ENCODE peak calls at places on chromosome 7, in eight cellular contexts. One of them, this sample, is unnamed.
A peak's percentile ranks its signal among the peaks of the same experiment; 100 is the strongest.

GRCh38 chr7:44617225-44617885 is 10.9 kb downstream of the OGDH start:
- DNase-seq in GM12878: no peak
- DNase-seq in naive thymus-derived CD4-positive, alpha-beta T cell: no peak
- DNase-seq in activated naive CD4-positive, alpha-beta T cell: no peak
- DNase-seq in NCI-H1092 treated with DMSO at 0.1 percent for 48 hours: no peak
- DNase-seq in activated naive CD8-positive, alpha-beta T cell treated with anti-CD3 and anti-CD28 coated beads, Interleukin-2, amount 50 U/mL, for 16 hours: no peak
- DNase-seq in NCI-H460: no peak
- DNase-seq in lower lobe of right lung: no peak
- DNase-seq in this sample: no peak

GRCh38 chr7:28835800-28836199 is 122.3 kb downstream of the TRIL start:
- DNase-seq in activated naive CD8-positive, alpha-beta T cell treated with anti-CD3 and anti-CD28 coated beads, Interleukin-2, amount 50 U/mL, for 16 hours: no peak
- DNase-seq in NCI-H460: no peak
- DNase-seq in activated naive CD4-positive, alpha-beta T cell: no peak
- DNase-seq in lower lobe of right lung: no peak
- DNase-seq in NCI-H1092 treated with DMSO at 0.1 percent for 48 hours: no peak
- DNase-seq in naive thymus-derived CD4-positive, alpha-beta T cell: no peak
- DNase-seq in GM12878: no peak
- DNase-seq in this sample: no peak

GRCh38 chr7:80078159-80078731 is 56.4 kb upstream of the GNAI1 start:
- DNase-seq in lower lobe of right lung: no peak
- DNase-seq in NCI-H1092 treated with DMSO at 0.1 percent for 48 hours: no peak
- DNase-seq in GM12878: no peak
- DNase-seq in NCI-H460: no peak
- DNase-seq in naive thymus-derived CD4-positive, alpha-beta T cell: peak; percentile 4
- DNase-seq in activated naive CD8-positive, alpha-beta T cell treated with anti-CD3 and anti-CD28 coated beads, Interleukin-2, amount 50 U/mL, for 16 hours: no peak
- DNase-seq in activated naive CD4-positive, alpha-beta T cell: no peak
- DNase-seq in this sample: no peak

GRCh38 chr7:17131060-17131345 is 167.4 kb upstream of the AHR start:
- DNase-seq in activated naive CD4-positive, alpha-beta T cell: no peak
- DNase-seq in activated naive CD8-positive, alpha-beta T cell treated with anti-CD3 and anti-CD28 coated beads, Interleukin-2, amount 50 U/mL, for 16 hours: no peak
- DNase-seq in NCI-H1092 treated with DMSO at 0.1 percent for 48 hours: no peak
- DNase-seq in lower lobe of right lung: no peak
- DNase-seq in GM12878: no peak
- DNase-seq in NCI-H460: peak; percentile 80
- DNase-seq in naive thymus-derived CD4-positive, alpha-beta T cell: no peak
- DNase-seq in this sample: no peak

GRCh38 chr7:7330997-7331396 is 148.7 kb downstream of the C1GALT1 start:
- DNase-seq in NCI-H460: no peak
- DNase-seq in lower lobe of right lung: no peak
- DNase-seq in NCI-H1092 treated with DMSO at 0.1 percent for 48 hours: no peak
- DNase-seq in GM12878: no peak
- DNase-seq in activated naive CD8-positive, alpha-beta T cell treated with anti-CD3 and anti-CD28 coated beads, Interleukin-2, amount 50 U/mL, for 16 hours: no peak
- DNase-seq in naive thymus-derived CD4-positive, alpha-beta T cell: no peak
- DNase-seq in activated naive CD4-positive, alpha-beta T cell: no peak
- DNase-seq in this sample: no peak

GRCh38 chr7:110633313-110633712 is 457.6 kb upstream of the LRRN3 start:
- DNase-seq in activated naive CD4-positive, alpha-beta T cell: no peak
- DNase-seq in lower lobe of right lung: no peak
- DNase-seq in NCI-H1092 treated with DMSO at 0.1 percent for 48 hours: no peak
- DNase-seq in GM12878: no peak
- DNase-seq in activated naive CD8-positive, alpha-beta T cell treated with anti-CD3 and anti-CD28 coated beads, Interleukin-2, amount 50 U/mL, for 16 hours: no peak
- DNase-seq in naive thymus-derived CD4-positive, alpha-beta T cell: no peak
- DNase-seq in NCI-H460: no peak
- DNase-seq in this sample: no peak

GRCh38 chr7:73828107-73828803 is 2.5 kb upstream of the CLDN4 start:
- DNase-seq in NCI-H1092 treated with DMSO at 0.1 percent for 48 hours: peak; percentile 99
- DNase-seq in GM12878: no peak
- DNase-seq in activated naive CD4-positive, alpha-beta T cell: no peak
- DNase-seq in activated naive CD8-positive, alpha-beta T cell treated with anti-CD3 and anti-CD28 coated beads, Interleukin-2, amount 50 U/mL, for 16 hours: no peak
- DNase-seq in NCI-H460: peak; percentile 85
- DNase-seq in lower lobe of right lung: no peak
- DNase-seq in naive thymus-derived CD4-positive, alpha-beta T cell: no peak
- DNase-seq in this sample: no peak

GRCh38 chr7:129313282-129313681 is 88.5 kb downstream of the AHCYL2 start:
- DNase-seq in NCI-H460: no peak
- DNase-seq in naive thymus-derived CD4-positive, alpha-beta T cell: no peak
- DNase-seq in NCI-H1092 treated with DMSO at 0.1 percent for 48 hours: no peak
- DNase-seq in lower lobe of right lung: no peak
- DNase-seq in GM12878: no peak
- DNase-seq in activated naive CD8-positive, alpha-beta T cell treated with anti-CD3 and anti-CD28 coated beads, Interleukin-2, amount 50 U/mL, for 16 hours: no peak
- DNase-seq in activated naive CD4-positive, alpha-beta T cell: no peak
- DNase-seq in this sample: no peak

GRCh38 chr7:13850185-13850752 is 139.2 kb downstream of the ETV1 start:
- DNase-seq in NCI-H460: peak; percentile 89
- DNase-seq in activated naive CD8-positive, alpha-beta T cell treated with anti-CD3 and anti-CD28 coated beads, Interleukin-2, amount 50 U/mL, for 16 hours: no peak
- DNase-seq in naive thymus-derived CD4-positive, alpha-beta T cell: no peak
- DNase-seq in activated naive CD4-positive, alpha-beta T cell: no peak
- DNase-seq in lower lobe of right lung: no peak
- DNase-seq in NCI-H1092 treated with DMSO at 0.1 percent for 48 hours: no peak
- DNase-seq in GM12878: peak; percentile 9
- DNase-seq in this sample: no peak

GRCh38 chr7:38070718-38071117 is 107.3 kb upstream of the STARD3NL start:
- DNase-seq in naive thymus-derived CD4-positive, alpha-beta T cell: no peak
- DNase-seq in GM12878: no peak
- DNase-seq in NCI-H1092 treated with DMSO at 0.1 percent for 48 hours: peak; percentile 49
- DNase-seq in activated naive CD4-positive, alpha-beta T cell: no peak
- DNase-seq in NCI-H460: no peak
- DNase-seq in activated naive CD8-positive, alpha-beta T cell treated with anti-CD3 and anti-CD28 coated beads, Interleukin-2, amount 50 U/mL, for 16 hours: no peak
- DNase-seq in lower lobe of right lung: no peak
- DNase-seq in this sample: no peak

GRCh38 chr7:127578036-127578684 is 7.2 kb downstream of the GCC1 start:
- DNase-seq in GM12878: no peak
- DNase-seq in NCI-H460: no peak
- DNase-seq in lower lobe of right lung: no peak
- DNase-seq in naive thymus-derived CD4-positive, alpha-beta T cell: no peak
- DNase-seq in activated naive CD4-positive, alpha-beta T cell: no peak
- DNase-seq in activated naive CD8-positive, alpha-beta T cell treated with anti-CD3 and anti-CD28 coated beads, Interleukin-2, amount 50 U/mL, for 16 hours: no peak
- DNase-seq in NCI-H1092 treated with DMSO at 0.1 percent for 48 hours: peak; percentile 11
- DNase-seq in this sample: no peak

GRCh38 chr7:130063036-130063435 is 7.3 kb upstream of the KLHDC10 start:
- DNase-seq in GM12878: no peak
- DNase-seq in activated naive CD8-positive, alpha-beta T cell treated with anti-CD3 and anti-CD28 coated beads, Interleukin-2, amount 50 U/mL, for 16 hours: peak; percentile 44
- DNase-seq in activated naive CD4-positive, alpha-beta T cell: peak; percentile 32
- DNase-seq in NCI-H1092 treated with DMSO at 0.1 percent for 48 hours: peak; percentile 26
- DNase-seq in lower lobe of right lung: peak; percentile 67
- DNase-seq in naive thymus-derived CD4-positive, alpha-beta T cell: peak; percentile 49
- DNase-seq in NCI-H460: peak; percentile 33
- DNase-seq in this sample: no peak

GRCh38 chr7:129831424-129832058 is 121.2 kb downstream of the UBE2H start:
- DNase-seq in GM12878: no peak
- DNase-seq in activated naive CD4-positive, alpha-beta T cell: no peak
- DNase-seq in NCI-H1092 treated with DMSO at 0.1 percent for 48 hours: no peak
- DNase-seq in NCI-H460: no peak
- DNase-seq in lower lobe of right lung: no peak
- DNase-seq in naive thymus-derived CD4-positive, alpha-beta T cell: no peak
- DNase-seq in activated naive CD8-positive, alpha-beta T cell treated with anti-CD3 and anti-CD28 coated beads, Interleukin-2, amount 50 U/mL, for 16 hours: no peak
- DNase-seq in this sample: no peak

GRCh38 chr7:106840342-106840741 is 24.7 kb upstream of the PIK3CG start:
- DNase-seq in NCI-H1092 treated with DMSO at 0.1 percent for 48 hours: no peak
- DNase-seq in activated naive CD4-positive, alpha-beta T cell: no peak
- DNase-seq in lower lobe of right lung: no peak
- DNase-seq in GM12878: no peak
- DNase-seq in activated naive CD8-positive, alpha-beta T cell treated with anti-CD3 and anti-CD28 coated beads, Interleukin-2, amount 50 U/mL, for 16 hours: no peak
- DNase-seq in NCI-H460: no peak
- DNase-seq in naive thymus-derived CD4-positive, alpha-beta T cell: no peak
- DNase-seq in this sample: no peak

GRCh38 chr7:4181446-4181845 is 500.6 kb upstream of the FOXK1 start:
- DNase-seq in GM12878: no peak
- DNase-seq in naive thymus-derived CD4-positive, alpha-beta T cell: no peak
- DNase-seq in NCI-H1092 treated with DMSO at 0.1 percent for 48 hours: no peak
- DNase-seq in activated naive CD8-positive, alpha-beta T cell treated with anti-CD3 and anti-CD28 coated beads, Interleukin-2, amount 50 U/mL, for 16 hours: no peak
- DNase-seq in activated naive CD4-positive, alpha-beta T cell: no peak
- DNase-seq in NCI-H460: no peak
- DNase-seq in lower lobe of right lung: peak; percentile 3
- DNase-seq in this sample: no peak

GRCh38 chr7:80060218-80060806 is 74.3 kb upstream of the GNAI1 start:
- DNase-seq in lower lobe of right lung: no peak
- DNase-seq in NCI-H460: peak; percentile 54
- DNase-seq in activated naive CD4-positive, alpha-beta T cell: no peak
- DNase-seq in naive thymus-derived CD4-positive, alpha-beta T cell: peak; percentile 22
- DNase-seq in GM12878: no peak
- DNase-seq in NCI-H1092 treated with DMSO at 0.1 percent for 48 hours: peak; percentile 77
- DNase-seq in activated naive CD8-positive, alpha-beta T cell treated with anti-CD3 and anti-CD28 coated beads, Interleukin-2, amount 50 U/mL, for 16 hours: no peak
- DNase-seq in this sample: peak; percentile 7

GRCh38 chr7:116702046-116702445 is 30.1 kb downstream of the MET start:
- DNase-seq in activated naive CD8-positive, alpha-beta T cell treated with anti-CD3 and anti-CD28 coated beads, Interleukin-2, amount 50 U/mL, for 16 hours: no peak
- DNase-seq in NCI-H1092 treated with DMSO at 0.1 percent for 48 hours: no peak
- DNase-seq in GM12878: no peak
- DNase-seq in lower lobe of right lung: no peak
- DNase-seq in NCI-H460: no peak
- DNase-seq in naive thymus-derived CD4-positive, alpha-beta T cell: no peak
- DNase-seq in activated naive CD4-positive, alpha-beta T cell: no peak
- DNase-seq in this sample: no peak

GRCh38 chr7:90706067-90706716 is 110.1 kb downstream of the CDK14 start:
- DNase-seq in naive thymus-derived CD4-positive, alpha-beta T cell: no peak
- DNase-seq in activated naive CD4-positive, alpha-beta T cell: no peak
- DNase-seq in NCI-H1092 treated with DMSO at 0.1 percent for 48 hours: no peak
- DNase-seq in activated naive CD8-positive, alpha-beta T cell treated with anti-CD3 and anti-CD28 coated beads, Interleukin-2, amount 50 U/mL, for 16 hours: no peak
- DNase-seq in GM12878: no peak
- DNase-seq in NCI-H460: no peak
- DNase-seq in lower lobe of right lung: no peak
- DNase-seq in this sample: no peak

GRCh38 chr7:36227223-36227622 is 74.2 kb downstream of the EEPD1 start:
- DNase-seq in naive thymus-derived CD4-positive, alpha-beta T cell: no peak
- DNase-seq in NCI-H1092 treated with DMSO at 0.1 percent for 48 hours: no peak
- DNase-seq in NCI-H460: no peak
- DNase-seq in lower lobe of right lung: no peak
- DNase-seq in GM12878: no peak
- DNase-seq in activated naive CD4-positive, alpha-beta T cell: no peak
- DNase-seq in activated naive CD8-positive, alpha-beta T cell treated with anti-CD3 and anti-CD28 coated beads, Interleukin-2, amount 50 U/mL, for 16 hours: no peak
- DNase-seq in this sample: no peak

GRCh38 chr7:154627571-154628290 is 375.2 kb downstream of the PAXIP1 start:
- DNase-seq in naive thymus-derived CD4-positive, alpha-beta T cell: no peak
- DNase-seq in activated naive CD8-positive, alpha-beta T cell treated with anti-CD3 and anti-CD28 coated beads, Interleukin-2, amount 50 U/mL, for 16 hours: no peak
- DNase-seq in activated naive CD4-positive, alpha-beta T cell: no peak
- DNase-seq in NCI-H460: no peak
- DNase-seq in GM12878: no peak
- DNase-seq in lower lobe of right lung: no peak
- DNase-seq in NCI-H1092 treated with DMSO at 0.1 percent for 48 hours: no peak
- DNase-seq in this sample: no peak

GRCh38 chr7:149489391-149490024 is 8.1 kb downstream of the ZNF746 start:
- DNase-seq in naive thymus-derived CD4-positive, alpha-beta T cell: no peak
- DNase-seq in NCI-H460: peak; percentile 19
- DNase-seq in activated naive CD8-positive, alpha-beta T cell treated with anti-CD3 and anti-CD28 coated beads, Interleukin-2, amount 50 U/mL, for 16 hours: no peak
- DNase-seq in GM12878: no peak
- DNase-seq in activated naive CD4-positive, alpha-beta T cell: no peak
- DNase-seq in NCI-H1092 treated with DMSO at 0.1 percent for 48 hours: no peak
- DNase-seq in lower lobe of right lung: no peak
- DNase-seq in this sample: no peak

GRCh38 chr7:129163875-129164544 is 19.5 kb downstream of the TSPAN33 start:
- DNase-seq in activated naive CD4-positive, alpha-beta T cell: no peak
- DNase-seq in activated naive CD8-positive, alpha-beta T cell treated with anti-CD3 and anti-CD28 coated beads, Interleukin-2, amount 50 U/mL, for 16 hours: no peak
- DNase-seq in NCI-H1092 treated with DMSO at 0.1 percent for 48 hours: peak; percentile 40
- DNase-seq in naive thymus-derived CD4-positive, alpha-beta T cell: peak; percentile 33
- DNase-seq in lower lobe of right lung: no peak
- DNase-seq in NCI-H460: peak; percentile 40
- DNase-seq in GM12878: no peak
- DNase-seq in this sample: peak; percentile 48

GRCh38 chr7:128361463-128362441 is at the start of gene PRRT4:
- DNase-seq in lower lobe of right lung: peak; percentile 62
- DNase-seq in activated naive CD4-positive, alpha-beta T cell: no peak
- DNase-seq in NCI-H460: no peak
- DNase-seq in NCI-H1092 treated with DMSO at 0.1 percent for 48 hours: peak; percentile 34
- DNase-seq in activated naive CD8-positive, alpha-beta T cell treated with anti-CD3 and anti-CD28 coated beads, Interleukin-2, amount 50 U/mL, for 16 hours: no peak
- DNase-seq in GM12878: no peak
- DNase-seq in naive thymus-derived CD4-positive, alpha-beta T cell: peak; percentile 67
- DNase-seq in this sample: no peak

GRCh38 chr7:113285411-113285810 is 167.1 kb upstream of the SMIM30 start:
- DNase-seq in NCI-H460: no peak
- DNase-seq in lower lobe of right lung: no peak
- DNase-seq in activated naive CD8-positive, alpha-beta T cell treated with anti-CD3 and anti-CD28 coated beads, Interleukin-2, amount 50 U/mL, for 16 hours: no peak
- DNase-seq in naive thymus-derived CD4-positive, alpha-beta T cell: no peak
- DNase-seq in GM12878: no peak
- DNase-seq in NCI-H1092 treated with DMSO at 0.1 percent for 48 hours: no peak
- DNase-seq in activated naive CD4-positive, alpha-beta T cell: no peak
- DNase-seq in this sample: no peak

GRCh38 chr7:32154797-32155196 is 84.6 kb upstream of the PDE1C start:
- DNase-seq in lower lobe of right lung: no peak
- DNase-seq in activated naive CD4-positive, alpha-beta T cell: no peak
- DNase-seq in naive thymus-derived CD4-positive, alpha-beta T cell: no peak
- DNase-seq in NCI-H460: no peak
- DNase-seq in activated naive CD8-positive, alpha-beta T cell treated with anti-CD3 and anti-CD28 coated beads, Interleukin-2, amount 50 U/mL, for 16 hours: no peak
- DNase-seq in NCI-H1092 treated with DMSO at 0.1 percent for 48 hours: no peak
- DNase-seq in GM12878: no peak
- DNase-seq in this sample: no peak

GRCh38 chr7:47952224-47952623 is 4.0 kb upstream of the PKD1L1 start:
- DNase-seq in activated naive CD8-positive, alpha-beta T cell treated with anti-CD3 and anti-CD28 coated beads, Interleukin-2, amount 50 U/mL, for 16 hours: no peak
- DNase-seq in NCI-H1092 treated with DMSO at 0.1 percent for 48 hours: no peak
- DNase-seq in naive thymus-derived CD4-positive, alpha-beta T cell: no peak
- DNase-seq in lower lobe of right lung: no peak
- DNase-seq in activated naive CD4-positive, alpha-beta T cell: no peak
- DNase-seq in GM12878: no peak
- DNase-seq in NCI-H460: no peak
- DNase-seq in this sample: no peak

GRCh38 chr7:47795631-47796030 is 152.6 kb downstream of the PKD1L1 start:
- DNase-seq in NCI-H1092 treated with DMSO at 0.1 percent for 48 hours: no peak
- DNase-seq in activated naive CD4-positive, alpha-beta T cell: no peak
- DNase-seq in NCI-H460: no peak
- DNase-seq in lower lobe of right lung: no peak
- DNase-seq in activated naive CD8-positive, alpha-beta T cell treated with anti-CD3 and anti-CD28 coated beads, Interleukin-2, amount 50 U/mL, for 16 hours: no peak
- DNase-seq in naive thymus-derived CD4-positive, alpha-beta T cell: no peak
- DNase-seq in GM12878: no peak
- DNase-seq in this sample: no peak

GRCh38 chr7:99109108-99110051 is 34.5 kb downstream of the SMURF1 start:
- DNase-seq in naive thymus-derived CD4-positive, alpha-beta T cell: peak; percentile 7
- DNase-seq in activated naive CD4-positive, alpha-beta T cell: no peak
- DNase-seq in NCI-H460: no peak
- DNase-seq in NCI-H1092 treated with DMSO at 0.1 percent for 48 hours: no peak
- DNase-seq in lower lobe of right lung: no peak
- DNase-seq in GM12878: no peak
- DNase-seq in activated naive CD8-positive, alpha-beta T cell treated with anti-CD3 and anti-CD28 coated beads, Interleukin-2, amount 50 U/mL, for 16 hours: no peak
- DNase-seq in this sample: no peak

GRCh38 chr7:76424413-76425111 is at the start of gene ZP3:
- DNase-seq in activated naive CD4-positive, alpha-beta T cell: no peak
- DNase-seq in naive thymus-derived CD4-positive, alpha-beta T cell: no peak
- DNase-seq in NCI-H1092 treated with DMSO at 0.1 percent for 48 hours: no peak
- DNase-seq in activated naive CD8-positive, alpha-beta T cell treated with anti-CD3 and anti-CD28 coated beads, Interleukin-2, amount 50 U/mL, for 16 hours: no peak
- DNase-seq in lower lobe of right lung: no peak
- DNase-seq in NCI-H460: no peak
- DNase-seq in GM12878: peak; percentile 40
- DNase-seq in this sample: peak; percentile 59